ENCODE peak calls at places on chromosomes 2 and 18, in seven cellular contexts. One of them, this sample, is unnamed.

GRCh38 chr18:45559258-45559657 is 56.0 kb upstream of the SLC14A2 start:
- DNase-seq in mucosa of descending colon: no peak
- DNase-seq in ascending aorta: no peak
- DNase-seq in tibial nerve: no peak
- DNase-seq in pancreas: no peak
- DNase-seq in PC-3: no peak
- DNase-seq in fibroblast of pulmonary artery: no peak
- DNase-seq in this sample: no peak

GRCh38 chr2:98710709-98711108 is 20.2 kb downstream of the MGAT4A start:
- DNase-seq in mucosa of descending colon: no peak
- DNase-seq in ascending aorta: no peak
- DNase-seq in tibial nerve: no peak
- DNase-seq in pancreas: no peak
- DNase-seq in PC-3: no peak
- DNase-seq in fibroblast of pulmonary artery: no peak
- DNase-seq in this sample: no peak

GRCh38 chr2:226694142-226694541 is 105.5 kb downstream of the IRS1 start:
- DNase-seq in mucosa of descending colon: no peak
- DNase-seq in ascending aorta: no peak
- DNase-seq in tibial nerve: no peak
- DNase-seq in pancreas: no peak
- DNase-seq in PC-3: no peak
- DNase-seq in fibroblast of pulmonary artery: no peak
- DNase-seq in this sample: peak

GRCh38 chr2:10659898-10660568 is 29.7 kb downstream of the NOL10 start:
- DNase-seq in mucosa of descending colon: peak
- DNase-seq in ascending aorta: no peak
- DNase-seq in tibial nerve: no peak
- DNase-seq in pancreas: no peak
- DNase-seq in PC-3: peak
- DNase-seq in fibroblast of pulmonary artery: peak
- DNase-seq in this sample: peak

GRCh38 chr18:48882379-48882778 is 68.4 kb downstream of the SMAD7 start:
- DNase-seq in mucosa of descending colon: no peak
- DNase-seq in ascending aorta: no peak
- DNase-seq in tibial nerve: no peak
- DNase-seq in pancreas: no peak
- DNase-seq in PC-3: no peak
- DNase-seq in fibroblast of pulmonary artery: no peak
- DNase-seq in this sample: no peak

GRCh38 chr2:8929128-8929527 is 74.4 kb downstream of the MBOAT2 start:
- DNase-seq in mucosa of descending colon: no peak
- DNase-seq in ascending aorta: no peak
- DNase-seq in tibial nerve: no peak
- DNase-seq in pancreas: no peak
- DNase-seq in PC-3: no peak
- DNase-seq in fibroblast of pulmonary artery: no peak
- DNase-seq in this sample: no peak

GRCh38 chr18:13137939-13138821 is 80.4 kb upstream of the LDLRAD4 start:
- DNase-seq in mucosa of descending colon: peak
- DNase-seq in ascending aorta: peak
- DNase-seq in tibial nerve: no peak
- DNase-seq in pancreas: peak
- DNase-seq in PC-3: peak
- DNase-seq in fibroblast of pulmonary artery: peak
- DNase-seq in this sample: peak

GRCh38 chr18:63319383-63320040 is at the start of gene BCL2:
- DNase-seq in mucosa of descending colon: no peak
- DNase-seq in ascending aorta: peak
- DNase-seq in tibial nerve: no peak
- DNase-seq in pancreas: peak
- DNase-seq in PC-3: peak
- DNase-seq in fibroblast of pulmonary artery: peak
- DNase-seq in this sample: peak

GRCh38 chr2:7073901-7074300 is 156.7 kb downstream of the RNF144A start:
- DNase-seq in mucosa of descending colon: no peak
- DNase-seq in ascending aorta: no peak
- DNase-seq in tibial nerve: no peak
- DNase-seq in pancreas: no peak
- DNase-seq in PC-3: no peak
- DNase-seq in fibroblast of pulmonary artery: no peak
- DNase-seq in this sample: no peak
- H3K4me3 ChIP-seq in mucosa of descending colon: no peak
- H3K4me3 ChIP-seq in ascending aorta: no peak
- H3K4me3 ChIP-seq in tibial nerve: no peak
- H3K4me3 ChIP-seq in pancreas: no peak
- H3K4me3 ChIP-seq in PC-3: no peak
- H3K4me3 ChIP-seq in fibroblast of pulmonary artery: no peak
- H3K4me3 ChIP-seq in this sample: no peak

DNA sequence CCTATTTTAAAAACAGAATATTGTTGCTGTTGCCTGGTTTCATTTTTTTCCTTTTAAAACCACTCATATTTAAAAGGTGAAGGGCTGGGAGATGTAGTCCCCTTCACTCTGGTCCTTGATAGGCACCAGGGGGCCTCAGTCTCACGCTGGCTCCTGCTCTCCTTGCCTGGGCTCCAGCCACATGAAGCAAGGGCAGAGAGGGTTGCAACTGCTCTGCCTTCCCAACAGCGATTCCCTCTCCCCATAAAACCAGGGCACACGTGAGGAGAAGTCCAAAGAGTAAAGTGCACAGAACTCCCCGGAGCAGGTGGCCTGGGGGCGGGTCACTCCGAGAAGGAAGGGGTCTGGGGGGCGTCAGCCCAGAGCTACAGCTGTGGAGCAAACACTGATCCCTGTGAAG is 12.8 kb downstream of the TMEM127 start:
- DNase-seq in mucosa of descending colon: peak
- DNase-seq in ascending aorta: no peak
- DNase-seq in tibial nerve: no peak
- DNase-seq in pancreas: no peak
- DNase-seq in PC-3: no peak
- DNase-seq in fibroblast of pulmonary artery: no peak
- DNase-seq in this sample: no peak
- TF ChIP-seq CTCF in mucosa of descending colon: no peak
- TF ChIP-seq CTCF in ascending aorta: no peak
- TF ChIP-seq CTCF in tibial nerve: no peak
- TF ChIP-seq CTCF in pancreas: no peak
- TF ChIP-seq CTCF in PC-3: no peak
- TF ChIP-seq CTCF in fibroblast of pulmonary artery: no peak
- TF ChIP-seq CTCF in this sample: no peak

GRCh38 chr2:31832363-31832762 is 178.4 kb downstream of the MEMO1 start:
- DNase-seq in mucosa of descending colon: no peak
- DNase-seq in ascending aorta: no peak
- DNase-seq in tibial nerve: no peak
- DNase-seq in pancreas: no peak
- DNase-seq in PC-3: no peak
- DNase-seq in fibroblast of pulmonary artery: no peak
- DNase-seq in this sample: no peak
- H3K4me3 ChIP-seq in mucosa of descending colon: no peak
- H3K4me3 ChIP-seq in ascending aorta: no peak
- H3K4me3 ChIP-seq in tibial nerve: no peak
- H3K4me3 ChIP-seq in pancreas: no peak
- H3K4me3 ChIP-seq in PC-3: no peak
- H3K4me3 ChIP-seq in fibroblast of pulmonary artery: no peak
- H3K4me3 ChIP-seq in this sample: no peak

DNA sequence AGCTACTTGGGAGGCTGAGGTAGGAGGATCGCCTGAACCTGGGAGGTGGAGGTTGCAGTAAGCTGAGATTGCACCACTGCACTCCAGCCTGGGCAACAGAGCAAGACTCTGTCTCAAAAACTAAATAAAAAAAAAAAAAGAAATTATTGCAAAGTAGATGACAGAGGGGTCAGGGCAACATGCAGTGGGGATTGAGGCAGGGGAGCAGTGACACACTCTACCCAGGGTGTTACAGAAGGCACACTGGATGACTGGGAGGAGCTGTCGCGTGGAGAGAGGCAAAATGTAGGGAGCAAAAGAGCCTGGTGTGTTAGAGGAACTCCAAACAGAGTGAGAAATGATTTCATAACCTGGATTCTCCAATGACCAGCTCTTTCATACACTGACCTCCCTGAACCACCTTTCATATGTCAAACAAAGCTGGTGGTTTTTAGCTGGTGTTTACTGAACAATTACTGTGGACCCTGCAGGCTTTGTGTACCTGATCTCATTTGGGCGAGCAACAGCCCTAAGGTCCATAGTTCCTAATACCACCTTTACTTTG is 22.1 kb downstream of the FBXO41 start:
- DNase-seq in mucosa of descending colon: no peak
- DNase-seq in ascending aorta: no peak
- DNase-seq in tibial nerve: no peak
- DNase-seq in pancreas: no peak
- DNase-seq in PC-3: no peak
- DNase-seq in fibroblast of pulmonary artery: no peak
- DNase-seq in this sample: no peak
- TF ChIP-seq CTCF in mucosa of descending colon: no peak
- TF ChIP-seq CTCF in ascending aorta: no peak
- TF ChIP-seq CTCF in tibial nerve: no peak
- TF ChIP-seq CTCF in pancreas: no peak
- TF ChIP-seq CTCF in PC-3: no peak
- TF ChIP-seq CTCF in fibroblast of pulmonary artery: no peak
- TF ChIP-seq CTCF in this sample: no peak